ENCODE peak calls at places on chromosomes 11 and 22, in nine cellular contexts. S is H1, D is heart left ventricle, N is uterus, M is psoas muscle, E is stomach, X is K562, G is thoracic aorta, H is hepatocyte. T is an unnamed sample. For H3K4me1, the result is how much of the 10 kb centered on the place peaks cover.

GRCh38 chr11:6705905-6706535 is 22.9 kb upstream of the MRPL17 start:
- DNase-seq in G (peak), M (no peak), S (peak), X (peak), E (peak), H (peak), D (no peak), N (peak), T (no peak)

GRCh38 chr11:17927643-17928343 is 85.1 kb downstream of the SERGEF start:
- DNase-seq in N (no peak), H (peak), S (no peak), E (no peak), X (no peak), M (no peak), G (no peak), D (peak), T (no peak)

GRCh38 chr22:49177666-49178065 is 650.0 kb downstream of the BRD1 start:
- DNase-seq in D (no peak), X (no peak), G (no peak), S (no peak), M (no peak), E (no peak), H (no peak), N (no peak), T (no peak)

GRCh38 chr22:25169278-25170031 is 30.2 kb upstream of the CRYBB3 start:
- DNase-seq in X (no peak), G (no peak), M (no peak), N (no peak), S (no peak), E (no peak), H (no peak), D (no peak), T (no peak)

GRCh38 chr11:33545941-33546340 is 154.7 kb downstream of the C11orf91 start:
- DNase-seq in G (no peak), M (no peak), H (no peak), X (no peak), E (no peak), S (no peak), D (no peak), N (no peak), T (no peak)

GRCh38 chr11:119573858-119574257 is 150.9 kb upstream of the THY1 start:
- DNase-seq in H (no peak), X (no peak), D (no peak), E (no peak), N (no peak), M (no peak), S (no peak), G (no peak), T (no peak)

GRCh38 chr11:57775474-57775873 is 13.9 kb downstream of the CTNND1 start:
- DNase-seq in S (no peak), E (no peak), H (no peak), M (no peak), G (no peak), D (peak), N (peak), X (no peak), T (no peak)

GRCh38 chr11:109972181-109972715 is 120.9 kb upstream of the ZC3H12C start:
- DNase-seq in E (no peak), G (no peak), S (no peak), D (peak), X (no peak), N (no peak), H (no peak), M (no peak), T (no peak)

GRCh38 chr11:17740649-17741235 is 6.2 kb downstream of the KCNC1 start:
- DNase-seq in G (no peak), S (no peak), N (no peak), M (no peak), X (no peak), E (no peak), D (peak), H (no peak), T (no peak)

GRCh38 chr22:17444204-17444504 is 74.9 kb downstream of the CECR2 start:
- DNase-seq in H (no peak), M (no peak), E (no peak), D (no peak), X (no peak), G (no peak), S (no peak), N (no peak), T (no peak)

GRCh38 chr11:125380756-125381445 is 115.2 kb downstream of the FEZ1 start:
- DNase-seq in X (no peak), N (no peak), S (no peak), M (no peak), E (no peak), G (no peak), D (peak), H (no peak), T (peak)

GRCh38 chr22:46918197-46918596 is 155.7 kb downstream of the TBC1D22A start:
- DNase-seq in D (no peak), M (no peak), N (no peak), E (no peak), H (no peak), G (no peak), X (no peak), S (no peak), T (no peak)

GRCh38 chr11:73205666-73206343 is 12.3 kb upstream of the P2RY2 start:
- DNase-seq in N (no peak), D (no peak), X (no peak), S (no peak), G (no peak), M (no peak), H (peak), E (no peak), T (no peak)

GRCh38 chr11:5280582-5281102 is 10.9 kb upstream of the HBE1 start:
- DNase-seq in N (peak), S (no peak), H (peak), D (peak), G (peak), M (peak), X (peak), E (peak), T (peak)

GRCh38 chr11:1297576-1298473 is 11.6 kb downstream of the TOLLIP start:
- DNase-seq in N (peak), X (no peak), M (peak), H (no peak), D (peak), E (peak), G (no peak), S (no peak), T (peak)

GRCh38 chr22:17350292-17350691 is 19.0 kb upstream of the CECR2 start:
- DNase-seq in H (no peak), X (no peak), D (no peak), G (no peak), E (no peak), M (no peak), S (no peak), N (no peak), T (no peak)

GRCh38 chr11:26948881-26949280 is 45.0 kb upstream of the FIBIN start:
- DNase-seq in S (no peak), N (no peak), D (no peak), G (no peak), H (no peak), E (no peak), X (no peak), M (no peak), T (no peak)

GRCh38 chr11:26944866-26945664 is 48.8 kb upstream of the FIBIN start:
- DNase-seq in X (no peak), D (no peak), E (no peak), H (no peak), M (no peak), G (no peak), S (no peak), N (no peak), T (no peak)

GRCh38 chr11:26946209-26946828 is 47.6 kb upstream of the FIBIN start:
- DNase-seq in N (no peak), M (no peak), E (no peak), H (no peak), S (no peak), G (no peak), D (no peak), X (no peak), T (no peak)

GRCh38 chr11:26947904-26948639 is 45.8 kb upstream of the FIBIN start:
- DNase-seq in X (no peak), H (no peak), S (no peak), G (no peak), D (no peak), M (no peak), E (no peak), N (no peak), T (no peak)

GRCh38 chr11:26947379-26947844 is 46.5 kb upstream of the FIBIN start:
- DNase-seq in H (peak), E (no peak), G (peak), D (peak), X (no peak), M (peak), S (no peak), N (peak), T (peak)
- H3K4me1 ChIP-seq in H (under half), E (under half), G (under half), D (under half), X (under half), M (under half), S (under half), N (under half), T (under half)

GRCh38 chr11:69635804-69636511 is 5.0 kb upstream of the CCND1 start:
- DNase-seq in G (no peak), E (no peak), H (no peak), X (no peak), M (no peak), S (no peak), N (no peak), D (no peak), T (no peak)
- H3K27ac ChIP-seq in G (no peak), E (no peak), H (no peak), X (no peak), M (no peak), S (no peak), N (no peak), D (no peak), T (no peak)

GRCh38 chr11:60952742-60953170 is 780 bp upstream of the SLC15A3 start:
- DNase-seq in H (no peak), N (no peak), M (no peak), D (no peak), E (no peak), G (no peak), S (no peak), X (no peak), T (no peak)
- H3K4me3 ChIP-seq in H (no peak), N (peak), M (peak), D (peak), E (peak), G (peak), S (no peak), X (no peak), T (peak)

GRCh38 chr22:45533731-45534130 is 31.0 kb downstream of the FBLN1 start:
- DNase-seq in N (no peak), H (no peak), X (no peak), S (no peak), E (no peak), M (no peak), D (no peak), G (no peak), T (no peak)
- H3K4me1 ChIP-seq in N (under half), H (half or more), X (under half), S (under half), E (under half), M (under half), D (under half), G (under half), T (under half)

T was measured in ovary.